ENCODE peak calls at places on chromosome X, in nine cellular contexts. One of them, this sample, is unnamed.
A peak's percentile ranks its signal among the peaks of the same experiment; 100 is the strongest.

GRCh38 chrX:119512145-119512800 is 44.0 kb downstream of the SLC25A5 start:
- DNase-seq in GM06990: peak; percentile 10
- DNase-seq in suprapubic skin: no peak
- DNase-seq in A549: peak; percentile 84
- DNase-seq in omental fat pad: no peak
- DNase-seq in AG09319: peak; percentile 31
- DNase-seq in uterus: peak; percentile 24
- DNase-seq in WERI-Rb-1: peak; percentile 75
- DNase-seq in IMR-90: peak; percentile 66
- DNase-seq in this sample: peak; percentile 39

GRCh38 chrX:48702716-48703115 is 6.2 kb downstream of the SUV39H1 start:
- DNase-seq in GM06990: no peak
- DNase-seq in uterus: no peak
- DNase-seq in suprapubic skin: no peak
- DNase-seq in WERI-Rb-1: no peak
- DNase-seq in IMR-90: no peak
- DNase-seq in AG09319: no peak
- DNase-seq in omental fat pad: no peak
- DNase-seq in A549: no peak
- DNase-seq in this sample: no peak

GRCh38 chrX:16930392-16930791 is 16.1 kb upstream of the REPS2 start:
- DNase-seq in suprapubic skin: no peak
- DNase-seq in WERI-Rb-1: no peak
- DNase-seq in omental fat pad: no peak
- DNase-seq in GM06990: no peak
- DNase-seq in IMR-90: no peak
- DNase-seq in uterus: no peak
- DNase-seq in A549: no peak
- DNase-seq in AG09319: no peak
- DNase-seq in this sample: no peak

GRCh38 chrX:84340981-84341380 is 153.0 kb upstream of the RPS6KA6 start:
- DNase-seq in IMR-90: peak; percentile 61
- DNase-seq in GM06990: no peak
- DNase-seq in WERI-Rb-1: no peak
- DNase-seq in A549: no peak
- DNase-seq in omental fat pad: no peak
- DNase-seq in AG09319: no peak
- DNase-seq in suprapubic skin: no peak
- DNase-seq in uterus: no peak
- DNase-seq in this sample: no peak

GRCh38 chrX:154804957-154805695 is at the start of gene MPP1:
- DNase-seq in IMR-90: peak; percentile 66
- DNase-seq in suprapubic skin: peak; percentile 80
- DNase-seq in uterus: peak; percentile 58
- DNase-seq in A549: peak; percentile 68
- DNase-seq in WERI-Rb-1: peak; percentile 85
- DNase-seq in AG09319: no peak
- DNase-seq in omental fat pad: no peak
- DNase-seq in GM06990: peak; percentile 84
- DNase-seq in this sample: peak; percentile 64

GRCh38 chrX:135112096-135112729 is 8.1 kb downstream of the ETDB start:
- DNase-seq in IMR-90: peak; percentile 31
- DNase-seq in AG09319: no peak
- DNase-seq in omental fat pad: no peak
- DNase-seq in WERI-Rb-1: peak; percentile 34
- DNase-seq in GM06990: peak; percentile 21
- DNase-seq in uterus: no peak
- DNase-seq in suprapubic skin: no peak
- DNase-seq in A549: peak; percentile 14
- DNase-seq in this sample: no peak

GRCh38 chrX:136725446-136726104 is 55.2 kb downstream of the ARHGEF6 start:
- DNase-seq in IMR-90: peak; percentile 72
- DNase-seq in suprapubic skin: no peak
- DNase-seq in WERI-Rb-1: no peak
- DNase-seq in AG09319: no peak
- DNase-seq in uterus: peak; percentile 47
- DNase-seq in omental fat pad: no peak
- DNase-seq in A549: no peak
- DNase-seq in GM06990: no peak
- DNase-seq in this sample: peak; percentile 75

GRCh38 chrX:68878977-68879376 is 50.2 kb downstream of the EFNB1 start:
- DNase-seq in A549: no peak
- DNase-seq in IMR-90: no peak
- DNase-seq in GM06990: no peak
- DNase-seq in WERI-Rb-1: no peak
- DNase-seq in AG09319: no peak
- DNase-seq in omental fat pad: no peak
- DNase-seq in suprapubic skin: no peak
- DNase-seq in uterus: no peak
- DNase-seq in this sample: no peak

GRCh38 chrX:41923925-41924693 is 755 bp upstream of the CASK start:
- DNase-seq in WERI-Rb-1: peak; percentile 33
- DNase-seq in AG09319: no peak
- DNase-seq in suprapubic skin: no peak
- DNase-seq in IMR-90: peak; percentile 26
- DNase-seq in A549: peak; percentile 44
- DNase-seq in omental fat pad: no peak
- DNase-seq in uterus: no peak
- DNase-seq in GM06990: no peak
- DNase-seq in this sample: no peak

GRCh38 chrX:9183481-9183880 is 149.6 kb upstream of the FAM9B start:
- DNase-seq in GM06990: no peak
- DNase-seq in WERI-Rb-1: no peak
- DNase-seq in suprapubic skin: no peak
- DNase-seq in IMR-90: no peak
- DNase-seq in A549: no peak
- DNase-seq in AG09319: no peak
- DNase-seq in omental fat pad: no peak
- DNase-seq in uterus: no peak
- DNase-seq in this sample: no peak

GRCh38 chrX:54920610-54921426 is at the start of gene TRO:
- DNase-seq in uterus: no peak
- DNase-seq in omental fat pad: no peak
- DNase-seq in suprapubic skin: no peak
- DNase-seq in GM06990: no peak
- DNase-seq in AG09319: no peak
- DNase-seq in A549: no peak
- DNase-seq in IMR-90: peak; percentile 10
- DNase-seq in WERI-Rb-1: peak; percentile 35
- DNase-seq in this sample: no peak

GRCh38 chrX:68455151-68455510 is 21.8 kb upstream of the OPHN1 start:
- DNase-seq in A549: no peak
- DNase-seq in WERI-Rb-1: no peak
- DNase-seq in uterus: no peak
- DNase-seq in IMR-90: no peak
- DNase-seq in AG09319: no peak
- DNase-seq in omental fat pad: no peak
- DNase-seq in GM06990: no peak
- DNase-seq in suprapubic skin: no peak
- DNase-seq in this sample: no peak

GRCh38 chrX:101079223-101079622 is 544 bp downstream of the TMEM35A start:
- DNase-seq in uterus: no peak
- DNase-seq in IMR-90: peak; percentile 32
- DNase-seq in WERI-Rb-1: no peak
- DNase-seq in omental fat pad: no peak
- DNase-seq in AG09319: no peak
- DNase-seq in suprapubic skin: no peak
- DNase-seq in GM06990: no peak
- DNase-seq in A549: no peak
- DNase-seq in this sample: no peak

GRCh38 chrX:15675490-15675921 is 10.9 kb upstream of the CLTRN start:
- DNase-seq in uterus: peak; percentile 88
- DNase-seq in A549: peak; percentile 54
- DNase-seq in WERI-Rb-1: peak; percentile 90
- DNase-seq in AG09319: no peak
- DNase-seq in suprapubic skin: peak; percentile 82
- DNase-seq in omental fat pad: peak; percentile 71
- DNase-seq in IMR-90: no peak
- DNase-seq in GM06990: peak; percentile 94
- DNase-seq in this sample: peak; percentile 54

GRCh38 chrX:56733459-56734046 is 4.5 kb downstream of the NBDY start:
- DNase-seq in IMR-90: peak; percentile 47
- DNase-seq in uterus: peak; percentile 61
- DNase-seq in AG09319: no peak
- DNase-seq in A549: peak; percentile 16
- DNase-seq in GM06990: no peak
- DNase-seq in suprapubic skin: no peak
- DNase-seq in WERI-Rb-1: peak; percentile 48
- DNase-seq in omental fat pad: peak; percentile 68
- DNase-seq in this sample: peak; percentile 15

GRCh38 chrX:19017271-19017670 is 33.4 kb upstream of the PHKA2 start:
- DNase-seq in omental fat pad: no peak
- DNase-seq in GM06990: no peak
- DNase-seq in WERI-Rb-1: peak; percentile 34
- DNase-seq in uterus: no peak
- DNase-seq in AG09319: no peak
- DNase-seq in IMR-90: peak; percentile 17
- DNase-seq in suprapubic skin: no peak
- DNase-seq in A549: peak; percentile 55
- DNase-seq in this sample: no peak

GRCh38 chrX:153726286-153727107 is 1.8 kb downstream of the ABCD1 start:
- DNase-seq in A549: no peak
- DNase-seq in suprapubic skin: no peak
- DNase-seq in AG09319: no peak
- DNase-seq in WERI-Rb-1: peak; percentile 90
- DNase-seq in IMR-90: peak; percentile 52
- DNase-seq in omental fat pad: no peak
- DNase-seq in uterus: peak; percentile 46
- DNase-seq in GM06990: peak; percentile 79
- DNase-seq in this sample: peak; percentile 47

GRCh38 chrX:2576793-2577192 is 76.0 kb upstream of the DHRSX start:
- DNase-seq in WERI-Rb-1: no peak
- DNase-seq in IMR-90: no peak
- DNase-seq in uterus: no peak
- DNase-seq in A549: peak; percentile 45
- DNase-seq in AG09319: no peak
- DNase-seq in omental fat pad: no peak
- DNase-seq in suprapubic skin: no peak
- DNase-seq in GM06990: no peak
- DNase-seq in this sample: no peak

GRCh38 chrX:8867454-8867853 is 66.3 kb upstream of the FAM9A start:
- DNase-seq in AG09319: no peak
- DNase-seq in WERI-Rb-1: no peak
- DNase-seq in uterus: no peak
- DNase-seq in omental fat pad: no peak
- DNase-seq in IMR-90: peak; percentile 10
- DNase-seq in A549: no peak
- DNase-seq in GM06990: no peak
- DNase-seq in suprapubic skin: no peak
- DNase-seq in this sample: no peak

GRCh38 chrX:13468096-13468495 is 101.3 kb upstream of the EGFL6 start:
- DNase-seq in suprapubic skin: no peak
- DNase-seq in omental fat pad: no peak
- DNase-seq in uterus: no peak
- DNase-seq in A549: no peak
- DNase-seq in WERI-Rb-1: no peak
- DNase-seq in IMR-90: no peak
- DNase-seq in GM06990: no peak
- DNase-seq in AG09319: no peak
- DNase-seq in this sample: no peak

GRCh38 chrX:46326161-46326560 is 219.1 kb downstream of the ZNF674 start:
- DNase-seq in A549: no peak
- DNase-seq in omental fat pad: no peak
- DNase-seq in AG09319: no peak
- DNase-seq in uterus: no peak
- DNase-seq in suprapubic skin: no peak
- DNase-seq in IMR-90: peak; percentile 15
- DNase-seq in GM06990: no peak
- DNase-seq in WERI-Rb-1: no peak
- DNase-seq in this sample: no peak

GRCh38 chrX:108735087-108735679 is 1.2 kb downstream of the IRS4 start:
- DNase-seq in GM06990: no peak
- DNase-seq in IMR-90: no peak
- DNase-seq in WERI-Rb-1: no peak
- DNase-seq in suprapubic skin: no peak
- DNase-seq in A549: peak; percentile 49
- DNase-seq in AG09319: no peak
- DNase-seq in omental fat pad: no peak
- DNase-seq in uterus: no peak
- DNase-seq in this sample: no peak

GRCh38 chrX:74383611-74384010 is 37.7 kb upstream of the SLC16A2 start:
- DNase-seq in IMR-90: peak; percentile 59
- DNase-seq in AG09319: peak; percentile 18
- DNase-seq in uterus: peak; percentile 24
- DNase-seq in suprapubic skin: no peak
- DNase-seq in omental fat pad: no peak
- DNase-seq in A549: peak; percentile 36
- DNase-seq in WERI-Rb-1: peak; percentile 28
- DNase-seq in GM06990: no peak
- DNase-seq in this sample: no peak
- TF ChIP-seq CTCF in IMR-90: peak; percentile 71
- TF ChIP-seq CTCF in AG09319: peak; percentile 67
- TF ChIP-seq CTCF in uterus: peak; percentile 31
- TF ChIP-seq CTCF in suprapubic skin: no peak
- TF ChIP-seq CTCF in omental fat pad: no peak
- TF ChIP-seq CTCF in A549: peak; percentile 61
- TF ChIP-seq CTCF in WERI-Rb-1: peak; percentile 59
- TF ChIP-seq CTCF in GM06990: peak; percentile 48
- TF ChIP-seq CTCF in this sample: no peak

GRCh38 chrX:131331152-131331551 is 42.0 kb upstream of the IGSF1 start:
- DNase-seq in uterus: no peak
- DNase-seq in IMR-90: no peak
- DNase-seq in suprapubic skin: no peak
- DNase-seq in omental fat pad: no peak
- DNase-seq in A549: no peak
- DNase-seq in AG09319: no peak
- DNase-seq in WERI-Rb-1: no peak
- DNase-seq in GM06990: no peak
- DNase-seq in this sample: no peak
- TF ChIP-seq CTCF in uterus: no peak
- TF ChIP-seq CTCF in IMR-90: no peak
- TF ChIP-seq CTCF in suprapubic skin: no peak
- TF ChIP-seq CTCF in omental fat pad: no peak
- TF ChIP-seq CTCF in A549: no peak
- TF ChIP-seq CTCF in AG09319: no peak
- TF ChIP-seq CTCF in WERI-Rb-1: no peak
- TF ChIP-seq CTCF in GM06990: no peak
- TF ChIP-seq CTCF in this sample: no peak

GRCh38 chrX:103882999-103883398 is 50.9 kb upstream of the RAB9B start:
- DNase-seq in WERI-Rb-1: no peak
- DNase-seq in AG09319: no peak
- DNase-seq in suprapubic skin: no peak
- DNase-seq in IMR-90: no peak
- DNase-seq in uterus: no peak
- DNase-seq in A549: no peak
- DNase-seq in GM06990: no peak
- DNase-seq in omental fat pad: no peak
- DNase-seq in this sample: no peak
- TF ChIP-seq CTCF in WERI-Rb-1: no peak
- TF ChIP-seq CTCF in AG09319: no peak
- TF ChIP-seq CTCF in suprapubic skin: no peak
- TF ChIP-seq CTCF in IMR-90: no peak
- TF ChIP-seq CTCF in uterus: no peak
- TF ChIP-seq CTCF in A549: no peak
- TF ChIP-seq CTCF in GM06990: no peak
- TF ChIP-seq CTCF in omental fat pad: no peak
- TF ChIP-seq CTCF in this sample: no peak

GRCh38 chrX:150475466-150475865 is 93.0 kb upstream of the MTM1 start:
- DNase-seq in A549: no peak
- DNase-seq in AG09319: no peak
- DNase-seq in GM06990: no peak
- DNase-seq in IMR-90: peak; percentile 7
- DNase-seq in suprapubic skin: no peak
- DNase-seq in omental fat pad: no peak
- DNase-seq in uterus: no peak
- DNase-seq in WERI-Rb-1: no peak
- DNase-seq in this sample: no peak
- TF ChIP-seq CTCF in A549: no peak
- TF ChIP-seq CTCF in AG09319: no peak
- TF ChIP-seq CTCF in GM06990: no peak
- TF ChIP-seq CTCF in IMR-90: no peak
- TF ChIP-seq CTCF in suprapubic skin: no peak
- TF ChIP-seq CTCF in omental fat pad: no peak
- TF ChIP-seq CTCF in uterus: no peak
- TF ChIP-seq CTCF in WERI-Rb-1: no peak
- TF ChIP-seq CTCF in this sample: no peak